ENCODE peak calls at places on chromosomes 11 and 22, in ten cellular contexts. W, U, E, P, I, D, H, G, J and K are unnamed samples.

GRCh38 chr11:67313125-67313890 is 10.0 kb downstream of the SSH3 start:
- DNase-seq in W (no peak), H (no peak), I (no peak), G (no peak), U (no peak), D (no peak), P (no peak), J (no peak), E (no peak), K (no peak)

GRCh38 chr11:19025799-19026406 is 34.6 kb downstream of the MRGPRX2 start:
- DNase-seq in G (no peak), I (no peak), J (no peak), P (peak), W (no peak), D (no peak), H (no peak), E (peak), U (no peak), K (no peak)

GRCh38 chr22:29073618-29074275 is 912 bp downstream of the KREMEN1 start:
- DNase-seq in P (no peak), E (peak), D (peak), U (no peak), W (no peak), G (peak), J (no peak), I (peak), H (peak), K (peak)

GRCh38 chr11:33315822-33316221 is 58.6 kb downstream of the HIPK3 start:
- DNase-seq in P (no peak), W (no peak), U (no peak), D (no peak), J (no peak), E (no peak), G (no peak), H (no peak), I (no peak), K (no peak)

GRCh38 chr11:108154591-108154990 is 33.2 kb downstream of the ACAT1 start:
- DNase-seq in D (no peak), U (no peak), E (no peak), W (no peak), J (no peak), P (no peak), H (no peak), I (no peak), G (no peak), K (no peak)

GRCh38 chr11:96279421-96280290 is 63.3 kb downstream of the MAML2 start:
- DNase-seq in J (no peak), I (no peak), W (no peak), U (peak), D (no peak), P (peak), G (no peak), E (peak), H (no peak), K (no peak)

GRCh38 chr11:33018840-33019239 is 3.2 kb downstream of the DEPDC7 start:
- DNase-seq in D (no peak), E (no peak), U (no peak), G (no peak), H (no peak), I (no peak), J (no peak), P (no peak), W (no peak), K (no peak)

GRCh38 chr11:110988731-110989130 is 256.8 kb upstream of the POU2AF2 start:
- DNase-seq in E (no peak), W (no peak), G (no peak), H (no peak), J (no peak), I (no peak), D (no peak), U (no peak), P (peak), K (no peak)

GRCh38 chr22:38317995-38318715 is 922 bp upstream of the CSNK1E start:
- DNase-seq in W (peak), I (peak), E (peak), U (peak), P (peak), J (peak), H (peak), D (peak), G (peak), K (peak)

GRCh38 chr22:49212466-49212865 is 615.2 kb downstream of the BRD1 start:
- DNase-seq in J (no peak), P (no peak), G (peak), H (peak), W (no peak), D (peak), E (no peak), U (no peak), I (no peak), K (no peak)

GRCh38 chr11:121032546-121032945 is 8.6 kb downstream of the TBCEL start:
- DNase-seq in E (no peak), W (no peak), U (no peak), H (no peak), G (no peak), I (no peak), D (no peak), P (no peak), J (no peak), K (no peak)

GRCh38 chr11:44315947-44316387 is 6.0 kb upstream of the ALX4 start:
- DNase-seq in U (peak), D (peak), I (no peak), W (no peak), E (no peak), G (peak), P (no peak), H (no peak), J (peak), K (no peak)
- H3K4me3 ChIP-seq in U (peak), D (no peak), I (peak), W (no peak), E (no peak), G (peak), P (peak), H (no peak), J (peak), K (no peak)

GRCh38 chr22:45880732-45881523 is 96.0 kb downstream of the WNT7B start:
- DNase-seq in E (no peak), G (no peak), W (no peak), D (peak), H (peak), U (no peak), I (no peak), J (no peak), P (no peak), K (peak)
- H3K4me3 ChIP-seq in E (no peak), G (no peak), W (no peak), D (no peak), H (no peak), U (no peak), I (peak), J (no peak), P (no peak), K (no peak)

GRCh38 chr22:26635117-26635516 is 13.4 kb downstream of the CRYBA4 start:
- DNase-seq in G (no peak), J (no peak), I (no peak), D (no peak), U (no peak), E (no peak), H (no peak), W (no peak), P (no peak), K (no peak)

GRCh38 chr22:26631282-26631681 is 9.5 kb downstream of the CRYBA4 start:
- DNase-seq in D (no peak), P (no peak), U (no peak), W (no peak), J (no peak), I (no peak), H (no peak), G (no peak), E (no peak), K (no peak)

GRCh38 chr22:26634189-26634588 is 12.4 kb downstream of the CRYBA4 start:
- DNase-seq in U (no peak), I (no peak), H (no peak), W (no peak), G (no peak), P (no peak), E (no peak), D (no peak), J (no peak), K (no peak)

GRCh38 chr22:26632422-26633155 is 10.8 kb downstream of the CRYBA4 start:
- DNase-seq in I (no peak), U (no peak), D (no peak), G (no peak), W (no peak), J (no peak), P (no peak), H (no peak), E (no peak), K (no peak)

DNA sequence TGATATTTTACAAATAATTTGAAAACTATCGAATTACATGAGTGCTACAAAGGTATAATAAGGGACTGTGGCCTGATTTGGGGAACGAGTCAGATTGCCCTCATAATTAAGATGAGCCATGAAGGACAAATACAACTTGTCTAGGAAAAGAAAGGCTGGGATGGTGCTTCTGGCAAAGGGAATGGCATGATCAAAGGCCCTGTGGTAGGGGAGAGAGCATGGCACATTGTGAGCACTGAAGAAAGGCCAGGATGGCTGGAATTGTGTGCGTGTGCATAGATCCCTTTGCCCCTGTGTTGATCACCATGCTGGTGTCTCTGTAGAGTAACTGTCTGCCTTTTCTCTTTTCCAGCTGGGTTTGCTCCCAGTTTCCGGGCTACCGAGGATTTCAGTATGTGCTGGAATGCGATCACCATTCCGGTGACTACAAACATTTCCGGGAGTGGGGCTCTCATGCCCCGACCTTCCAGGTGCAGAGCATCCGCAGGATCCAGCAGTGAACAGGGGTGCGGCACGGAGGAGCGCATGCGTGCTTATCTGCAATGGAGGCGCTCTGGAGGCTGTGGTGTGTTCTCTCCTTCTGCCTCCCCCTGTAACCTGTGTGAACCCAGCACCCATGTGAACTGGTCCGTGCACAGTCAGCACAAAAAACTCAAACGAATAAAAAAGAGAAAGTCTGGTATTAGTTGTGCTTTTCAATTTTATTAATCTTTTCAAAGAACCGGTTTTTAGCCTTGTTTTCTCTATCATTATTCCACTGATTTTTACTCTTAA is 8.4 kb downstream of the CRYBA4 start:
- DNase-seq in P (no peak), E (no peak), W (no peak), D (no peak), U (no peak), H (no peak), G (no peak), I (no peak), J (no peak), K (no peak)
- H3K4me3 ChIP-seq in P (no peak), E (no peak), W (no peak), D (no peak), U (no peak), H (no peak), G (no peak), I (no peak), J (no peak), K (no peak)

GRCh38 chr22:36916034-36916433 is 2.6 kb downstream of the CSF2RB start:
- DNase-seq in J (no peak), G (no peak), I (no peak), H (no peak), U (no peak), W (no peak), P (no peak), D (no peak), E (no peak), K (no peak)

GRCh38 chr22:36912694-36913430 is 566 bp upstream of the CSF2RB start:
- DNase-seq in D (no peak), H (no peak), G (no peak), I (no peak), U (no peak), J (no peak), P (no peak), E (no peak), W (no peak), K (peak)

GRCh38 chr22:36914383-36914752 is 940 bp downstream of the CSF2RB start:
- DNase-seq in U (no peak), D (no peak), E (no peak), H (no peak), G (no peak), W (peak), I (no peak), J (no peak), P (no peak), K (no peak)

GRCh38 chr22:36911887-36912661 is 1.4 kb upstream of the CSF2RB start:
- DNase-seq in U (no peak), J (no peak), D (no peak), W (no peak), P (peak), H (no peak), I (no peak), G (no peak), E (no peak), K (no peak)

GRCh38 chr22:36913431-36914382 is at the start of gene CSF2RB:
- DNase-seq in J (no peak), I (no peak), P (no peak), W (peak), U (no peak), G (no peak), E (no peak), H (no peak), D (peak), K (peak)
- H3K4me3 ChIP-seq in J (no peak), I (peak), P (no peak), W (peak), U (no peak), G (no peak), E (no peak), H (peak), D (no peak), K (no peak)

GRCh38 chr11:118853693-118854092 is 30.0 kb upstream of the CXCR5 start:
- DNase-seq in J (no peak), G (no peak), U (no peak), W (no peak), P (no peak), H (no peak), E (no peak), I (no peak), D (no peak), K (no peak)

GRCh38 chr11:118846181-118846946 is 37.3 kb upstream of the CXCR5 start:
- DNase-seq in I (no peak), D (no peak), G (no peak), W (no peak), U (no peak), H (no peak), E (no peak), P (no peak), J (no peak), K (no peak)

GRCh38 chr11:118845369-118845768 is 38.3 kb upstream of the CXCR5 start:
- DNase-seq in H (no peak), W (peak), E (peak), J (no peak), I (no peak), G (no peak), P (peak), U (peak), D (no peak), K (no peak)

GRCh38 chr11:118851970-118852369 is 31.7 kb upstream of the CXCR5 start:
- DNase-seq in E (no peak), P (no peak), I (no peak), G (no peak), H (no peak), W (peak), J (no peak), U (no peak), D (no peak), K (no peak)

GRCh38 chr11:118849825-118850224 is 33.9 kb upstream of the CXCR5 start:
- DNase-seq in H (no peak), I (no peak), J (no peak), P (no peak), U (no peak), G (no peak), D (no peak), E (peak), W (no peak), K (no peak)
- H3K4me3 ChIP-seq in H (no peak), I (no peak), J (no peak), P (no peak), U (no peak), G (no peak), D (no peak), E (no peak), W (no peak), K (no peak)

GRCh38 chr11:87036756-87037449 is 831 bp upstream of the TMEM135 start:
- DNase-seq in E (peak), W (no peak), I (no peak), P (no peak), U (no peak), J (no peak), G (no peak), H (peak), D (no peak), K (no peak)
- H3K4me3 ChIP-seq in E (peak), W (peak), I (peak), P (peak), U (peak), J (peak), G (peak), H (peak), D (peak), K (peak)

DNA sequence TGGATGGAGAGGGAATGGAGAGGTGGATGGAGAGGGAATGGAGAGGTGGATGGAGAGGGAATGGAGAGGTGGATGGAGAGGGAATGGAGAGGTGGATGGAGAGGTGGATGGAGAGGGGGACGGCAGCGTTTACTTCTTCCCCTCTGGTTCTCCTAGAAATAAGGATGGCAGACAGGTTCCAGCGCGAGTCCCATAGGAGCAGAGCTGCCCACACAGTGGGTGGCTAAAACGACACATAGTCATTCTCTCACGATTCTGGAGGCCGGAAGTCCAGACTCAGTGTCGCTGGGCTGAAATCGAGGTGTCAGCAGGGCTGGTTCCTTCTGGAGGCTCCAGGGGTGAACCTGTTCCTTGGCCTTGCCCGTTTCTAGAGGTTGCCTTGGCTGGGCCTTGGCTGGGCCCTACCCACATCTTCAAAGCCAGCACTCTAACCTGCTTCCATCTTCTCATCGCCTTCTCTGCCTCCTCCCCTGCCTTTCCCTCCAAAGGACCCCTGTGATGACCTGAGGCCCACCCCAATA is 12.7 kb upstream of the CTSD start:
- DNase-seq in E (no peak), P (no peak), D (no peak), H (no peak), W (no peak), I (no peak), U (no peak), G (no peak), J (no peak), K (no peak)
- H3K4me3 ChIP-seq in E (no peak), P (no peak), D (no peak), H (no peak), W (no peak), I (no peak), U (no peak), G (no peak), J (no peak), K (no peak)